ENCODE peak calls at places on chromosomes 7 and 10, in five cellular contexts. C is HS-5, D is stomach, H is activated T-cell treated with anti-CD3 and anti-CD28 coated beads for 1 hour, I is GM19239. T is an unnamed sample.

GRCh38 chr10:51468424-51468823 is 231.0 kb downstream of the CSTF2T start:
- DNase-seq in C (peak; percentile 5), I (no peak), H (no peak), D (no peak), T (no peak)

GRCh38 chr10:133151528-133151927 is 8.5 kb upstream of the KNDC1 start:
- DNase-seq in H (no peak), C (no peak), D (no peak), I (no peak), T (no peak)

GRCh38 chr10:8050561-8051108 is 3.9 kb upstream of the GATA3 start:
- DNase-seq in I (no peak), D (peak; percentile 42), C (no peak), H (no peak), T (peak; percentile 62)

GRCh38 chr7:99155207-99155606 is 11.3 kb upstream of the SMURF1 start:
- DNase-seq in H (no peak), I (no peak), C (no peak), D (no peak), T (no peak)

GRCh38 chr7:127396184-127396583 is 3.7 kb upstream of the ZNF800 start:
- DNase-seq in C (no peak), H (no peak), D (no peak), I (no peak), T (no peak)

GRCh38 chr10:61923210-61924024 is 21.9 kb downstream of the ARID5B start:
- DNase-seq in C (no peak), H (no peak), I (no peak), D (peak; percentile 38), T (no peak)

GRCh38 chr7:74084722-74085578 is 1.3 kb downstream of the LIMK1 start:
- DNase-seq in I (no peak), C (no peak), H (no peak), D (no peak), T (no peak)

GRCh38 chr10:121313119-121313858 is 285.0 kb downstream of the FGFR2 start:
- DNase-seq in I (no peak), C (no peak), H (no peak), D (peak; percentile 32), T (no peak)

GRCh38 chr10:124867304-124867703 is 65.7 kb downstream of the ABRAXAS2 start:
- DNase-seq in C (no peak), D (no peak), I (no peak), H (no peak), T (no peak)

GRCh38 chr10:127441350-127442219 is 107.5 kb upstream of the NPS start:
- DNase-seq in D (no peak), I (no peak), C (no peak), H (no peak), T (no peak)

GRCh38 chr10:71080381-71081228 is 131.8 kb upstream of the UNC5B start:
- DNase-seq in D (peak; percentile 9), C (no peak), H (no peak), I (no peak), T (peak; percentile 8)